ENCODE peak calls at places on chromosomes 11 and 22, in five cellular contexts. One of them, this sample, is unnamed.

GRCh38 chr11:122724520-122724919 is 69.0 kb downstream of the UBASH3B start:
- DNase-seq in astrocyte of the spinal cord: no peak
- DNase-seq in amniotic stem cell: no peak
- DNase-seq in cardiac septum: no peak
- DNase-seq in iPS DF 19.7: no peak
- DNase-seq in this sample: no peak

GRCh38 chr11:67050139-67050538 is 6.5 kb upstream of the RHOD start:
- DNase-seq in iPS DF 19.7: no peak
- DNase-seq in amniotic stem cell: no peak
- DNase-seq in astrocyte of the spinal cord: no peak
- DNase-seq in cardiac septum: no peak
- DNase-seq in this sample: no peak

GRCh38 chr11:15471709-15472404 is 357.1 kb downstream of the INSC start:
- DNase-seq in amniotic stem cell: no peak
- DNase-seq in astrocyte of the spinal cord: no peak
- DNase-seq in iPS DF 19.7: no peak
- DNase-seq in cardiac septum: no peak
- DNase-seq in this sample: no peak

GRCh38 chr11:75762885-75763284 is 5.7 kb upstream of the DGAT2 start:
- DNase-seq in cardiac septum: no peak
- DNase-seq in astrocyte of the spinal cord: no peak
- DNase-seq in iPS DF 19.7: no peak
- DNase-seq in amniotic stem cell: no peak
- DNase-seq in this sample: no peak

GRCh38 chr22:45192701-45193187 is 29.0 kb downstream of the NUP50 start:
- DNase-seq in iPS DF 19.7: no peak
- DNase-seq in astrocyte of the spinal cord: no peak
- DNase-seq in cardiac septum: no peak
- DNase-seq in amniotic stem cell: no peak
- DNase-seq in this sample: no peak

GRCh38 chr22:20268350-20269012 is 363 bp upstream of the RTN4R start:
- DNase-seq in iPS DF 19.7: no peak
- DNase-seq in cardiac septum: no peak
- DNase-seq in amniotic stem cell: peak; percentile 11
- DNase-seq in astrocyte of the spinal cord: no peak
- DNase-seq in this sample: no peak

GRCh38 chr22:27068121-27068520 is 410.7 kb downstream of the MIAT start:
- DNase-seq in iPS DF 19.7: no peak
- DNase-seq in cardiac septum: no peak
- DNase-seq in amniotic stem cell: no peak
- DNase-seq in astrocyte of the spinal cord: no peak
- DNase-seq in this sample: no peak

GRCh38 chr11:96246718-96247540 is 96.1 kb downstream of the MAML2 start:
- DNase-seq in cardiac septum: no peak
- DNase-seq in amniotic stem cell: peak; percentile 33
- DNase-seq in astrocyte of the spinal cord: peak; percentile 84
- DNase-seq in iPS DF 19.7: no peak
- DNase-seq in this sample: no peak

GRCh38 chr11:71420455-71421241 is 27.5 kb downstream of the DHCR7 start:
- DNase-seq in iPS DF 19.7: peak; percentile 60
- DNase-seq in amniotic stem cell: no peak
- DNase-seq in cardiac septum: no peak
- DNase-seq in astrocyte of the spinal cord: peak; percentile 41
- DNase-seq in this sample: peak; percentile 10

GRCh38 chr11:69922015-69922595 is 102.9 kb upstream of the FGF3 start:
- DNase-seq in iPS DF 19.7: no peak
- DNase-seq in amniotic stem cell: no peak
- DNase-seq in astrocyte of the spinal cord: no peak
- DNase-seq in cardiac septum: peak; percentile 72
- DNase-seq in this sample: no peak

GRCh38 chr11:103051158-103051801 is 40.7 kb downstream of the DCUN1D5 start:
- DNase-seq in cardiac septum: no peak
- DNase-seq in astrocyte of the spinal cord: no peak
- DNase-seq in amniotic stem cell: no peak
- DNase-seq in iPS DF 19.7: no peak
- DNase-seq in this sample: no peak

GRCh38 chr11:4027746-4028145 is 66.9 kb upstream of the RRM1 start:
- DNase-seq in amniotic stem cell: no peak
- DNase-seq in astrocyte of the spinal cord: no peak
- DNase-seq in cardiac septum: no peak
- DNase-seq in iPS DF 19.7: no peak
- DNase-seq in this sample: peak; percentile 25

GRCh38 chr11:96338910-96339703 is 3.9 kb downstream of the MAML2 start:
- DNase-seq in cardiac septum: no peak
- DNase-seq in amniotic stem cell: no peak
- DNase-seq in astrocyte of the spinal cord: peak; percentile 79
- DNase-seq in iPS DF 19.7: no peak
- DNase-seq in this sample: no peak

GRCh38 chr11:111299111-111300026 is 1.0 kb downstream of the POU2AF3 start:
- DNase-seq in amniotic stem cell: peak; percentile 23
- DNase-seq in cardiac septum: no peak
- DNase-seq in astrocyte of the spinal cord: peak; percentile 25
- DNase-seq in iPS DF 19.7: no peak
- DNase-seq in this sample: no peak

GRCh38 chr11:12602421-12602820 is 71.8 kb upstream of the TEAD1 start:
- DNase-seq in amniotic stem cell: no peak
- DNase-seq in astrocyte of the spinal cord: peak; percentile 65
- DNase-seq in cardiac septum: no peak
- DNase-seq in iPS DF 19.7: no peak
- DNase-seq in this sample: no peak